ENCODE peak calls at places on chromosomes 16 and 17, in nine cellular contexts. O is fibroblast of pulmonary artery; X is dorsolateral prefrontal cortex; J is right cardiac atrium; V is cardiac fibroblast; Z is upper lobe of right lung; Q is stimulated activated naive CD4-positive, alpha-beta T cell; K is tibial artery; W is kidney glomerular epithelial cell. D is an unnamed sample.

GRCh38 chr17:60743812-60744211 is 66.2 kb downstream of the BCAS3 start:
- DNase-seq in V (peak), Z (no peak), J (no peak), W (no peak), K (no peak), O (peak), Q (no peak), X (peak), D (peak)

GRCh38 chr16:77297996-77298637 is 98.9 kb downstream of the SYCE1L start:
- DNase-seq in Q (no peak), K (no peak), Z (no peak), V (peak), J (no peak), O (no peak), W (peak), X (no peak), D (no peak)

GRCh38 chr16:88871730-88872416 is 5.4 kb upstream of the PABPN1L start:
- DNase-seq in W (no peak), V (no peak), X (no peak), Z (no peak), Q (no peak), K (no peak), O (no peak), J (no peak), D (no peak)

GRCh38 chr16:80743772-80744171 is 60.6 kb downstream of the CDYL2 start:
- DNase-seq in Z (no peak), Q (no peak), O (no peak), J (no peak), V (no peak), K (no peak), X (no peak), W (no peak), D (no peak)

GRCh38 chr16:51898872-51899271 is 648.1 kb downstream of the TOX3 start:
- DNase-seq in O (peak), Z (no peak), X (no peak), V (peak), Q (no peak), K (no peak), J (no peak), W (no peak), D (no peak)

GRCh38 chr16:82263456-82264159 is 93.6 kb upstream of the MPHOSPH6 start:
- DNase-seq in O (peak), J (no peak), X (peak), W (peak), Z (no peak), K (peak), V (peak), Q (no peak), D (peak)

GRCh38 chr16:85471469-85472431 is 141.4 kb upstream of the GSE1 start:
- DNase-seq in W (no peak), K (no peak), Z (peak), O (peak), Q (no peak), X (no peak), V (peak), J (no peak), D (peak)

GRCh38 chr17:17343896-17344506 is 40.8 kb downstream of the NT5M start:
- DNase-seq in Q (no peak), X (no peak), J (no peak), V (no peak), Z (peak), W (no peak), O (no peak), K (no peak), D (no peak)

GRCh38 chr17:81735181-81736102 is 23.4 kb downstream of the SLC25A10 start:
- DNase-seq in Z (peak), K (peak), W (peak), O (peak), Q (no peak), J (no peak), V (peak), X (no peak), D (peak)

GRCh38 chr16:49952386-49952785 is 72.6 kb upstream of the CNEP1R1 start:
- DNase-seq in K (no peak), V (peak), Q (no peak), X (no peak), J (no peak), W (peak), O (peak), Z (no peak), D (no peak)

GRCh38 chr17:63834431-63835166 is 7.1 kb upstream of the FTSJ3 start:
- DNase-seq in Q (peak), W (peak), X (peak), K (peak), Z (no peak), O (peak), V (peak), J (peak), D (peak)

GRCh38 chr17:10313037-10313672 is 59.7 kb downstream of the MYH13 start:
- DNase-seq in X (no peak), Q (no peak), K (no peak), J (no peak), O (no peak), W (no peak), Z (no peak), V (no peak), D (no peak)

GRCh38 chr16:55528974-55529373 is 20.1 kb downstream of the LPCAT2 start:
- DNase-seq in X (no peak), Z (no peak), O (peak), W (no peak), K (no peak), V (peak), J (no peak), Q (no peak), D (no peak)

GRCh38 chr17:81867952-81868673 is 3.0 kb downstream of the ARHGDIA start:
- DNase-seq in Q (no peak), J (peak), X (no peak), K (no peak), Z (no peak), O (no peak), W (no peak), V (no peak), D (no peak)

GRCh38 chr16:54290203-54291106 is 3.9 kb upstream of the IRX3 start:
- DNase-seq in W (no peak), K (no peak), Q (no peak), O (no peak), J (peak), X (no peak), Z (no peak), V (no peak), D (no peak)

GRCh38 chr16:86778978-86779377 is 200.6 kb downstream of the FOXL1 start:
- DNase-seq in X (no peak), K (no peak), O (no peak), J (no peak), Q (no peak), Z (no peak), V (no peak), W (no peak), D (no peak)

GRCh38 chr17:40921026-40921425 is 16.4 kb downstream of the KRT23 start:
- DNase-seq in J (no peak), O (no peak), K (no peak), V (no peak), Q (no peak), X (no peak), Z (no peak), W (no peak), D (no peak)

GRCh38 chr16:88453621-88454314 is 688 bp downstream of the ZFPM1 start:
- DNase-seq in K (no peak), O (no peak), W (no peak), V (no peak), X (no peak), Z (no peak), J (peak), Q (no peak), D (peak)

GRCh38 chr17:63173903-63174302 is 207.9 kb downstream of the TANC2 start:
- DNase-seq in O (no peak), Z (no peak), X (no peak), W (no peak), Q (no peak), J (no peak), V (no peak), K (no peak), D (no peak)

GRCh38 chr16:83992624-83993023 is 24.6 kb downstream of the NECAB2 start:
- DNase-seq in V (peak), Z (no peak), K (no peak), O (peak), Q (no peak), X (peak), W (peak), J (peak), D (no peak)

GRCh38 chr17:29588561-29589411 is 662 bp downstream of the GIT1 start:
- DNase-seq in J (peak), K (no peak), V (peak), Z (peak), O (peak), Q (no peak), X (no peak), W (peak), D (peak)

GRCh38 chr17:82112181-82112865 is 14.3 kb upstream of the FASN start:
- DNase-seq in X (no peak), W (no peak), K (no peak), O (no peak), Z (peak), V (no peak), Q (no peak), J (peak), D (no peak)

GRCh38 chr17:16459850-16460550 is 32.0 kb downstream of the LRRC75A start:
- DNase-seq in K (no peak), W (no peak), V (no peak), Q (no peak), X (no peak), O (no peak), Z (no peak), J (no peak), D (no peak)

GRCh38 chr17:61601297-61601696 is 10.3 kb upstream of the NACA2 start:
- DNase-seq in V (no peak), W (no peak), Q (no peak), O (no peak), J (no peak), K (no peak), Z (no peak), X (no peak), D (no peak)

GRCh38 chr17:6510321-6511023 is 45.9 kb downstream of the PITPNM3 start:
- DNase-seq in Z (peak), O (no peak), W (no peak), Q (no peak), J (no peak), X (no peak), V (no peak), K (no peak), D (no peak)

GRCh38 chr17:50977487-50978159 is 111.5 kb upstream of the TOB1 start:
- DNase-seq in Q (no peak), K (no peak), W (peak), O (no peak), Z (no peak), V (no peak), J (no peak), X (no peak), D (no peak)

GRCh38 chr17:57331423-57331822 is 75.1 kb downstream of the MSI2 start:
- DNase-seq in O (no peak), X (no peak), V (no peak), K (no peak), W (no peak), J (no peak), Z (no peak), Q (no peak), D (no peak)

D was measured in hepatocyte.